ENCODE peak calls at places on chromosomes 3 and 15, in six cellular contexts. One of them, this sample, is unnamed.
A peak's percentile ranks its signal among the peaks of the same experiment; 100 is the strongest.

GRCh38 chr3:44318929-44319328 is 19.6 kb upstream of the TCAIM start:
- DNase-seq in endothelial cell: no peak
- DNase-seq in endodermal cell: peak; percentile 85
- DNase-seq in AG04450: no peak
- DNase-seq in B cell: no peak
- DNase-seq in WTC11: peak; percentile 57
- DNase-seq in this sample: no peak

GRCh38 chr15:32747886-32748285 is 30.1 kb downstream of the GREM1 start:
- DNase-seq in endothelial cell: no peak
- DNase-seq in endodermal cell: no peak
- DNase-seq in AG04450: no peak
- DNase-seq in B cell: no peak
- DNase-seq in WTC11: no peak
- DNase-seq in this sample: no peak

GRCh38 chr3:149180057-149180573 is 41.5 kb downstream of the CP start:
- DNase-seq in endothelial cell: no peak
- DNase-seq in endodermal cell: no peak
- DNase-seq in AG04450: peak; percentile 96
- DNase-seq in B cell: no peak
- DNase-seq in WTC11: no peak
- DNase-seq in this sample: no peak

GRCh38 chr3:80785475-80785874 is 976.0 kb downstream of the GBE1 start:
- DNase-seq in endothelial cell: no peak
- DNase-seq in endodermal cell: no peak
- DNase-seq in AG04450: no peak
- DNase-seq in B cell: no peak
- DNase-seq in WTC11: no peak
- DNase-seq in this sample: no peak

GRCh38 chr3:52324676-52325075 is 8.6 kb downstream of the DNAH1 start:
- DNase-seq in endothelial cell: no peak
- DNase-seq in endodermal cell: no peak
- DNase-seq in AG04450: no peak
- DNase-seq in B cell: no peak
- DNase-seq in WTC11: no peak
- DNase-seq in this sample: no peak

GRCh38 chr15:57198654-57199241 is 177.6 kb upstream of the CGNL1 start:
- DNase-seq in endothelial cell: no peak
- DNase-seq in endodermal cell: peak; percentile 76
- DNase-seq in AG04450: no peak
- DNase-seq in B cell: no peak
- DNase-seq in WTC11: peak; percentile 65
- DNase-seq in this sample: no peak

GRCh38 chr15:62474771-62475124 is 309.7 kb upstream of the C2CD4B start:
- DNase-seq in endothelial cell: no peak
- DNase-seq in endodermal cell: no peak
- DNase-seq in AG04450: no peak
- DNase-seq in B cell: no peak
- DNase-seq in WTC11: no peak
- DNase-seq in this sample: no peak

GRCh38 chr15:93422476-93422875 is 333.5 kb upstream of the RGMA start:
- DNase-seq in endothelial cell: no peak
- DNase-seq in endodermal cell: no peak
- DNase-seq in AG04450: no peak
- DNase-seq in B cell: no peak
- DNase-seq in WTC11: no peak
- DNase-seq in this sample: no peak

GRCh38 chr3:100912571-100912970 is 80.7 kb downstream of the ABI3BP start:
- DNase-seq in endothelial cell: no peak
- DNase-seq in endodermal cell: no peak
- DNase-seq in AG04450: no peak
- DNase-seq in B cell: no peak
- DNase-seq in WTC11: no peak
- DNase-seq in this sample: no peak

GRCh38 chr3:114892117-114892870 is 254.8 kb downstream of the ZBTB20 start:
- DNase-seq in endothelial cell: no peak
- DNase-seq in endodermal cell: no peak
- DNase-seq in AG04450: no peak
- DNase-seq in B cell: no peak
- DNase-seq in WTC11: no peak
- DNase-seq in this sample: no peak

GRCh38 chr3:154862265-154862664 is 217.9 kb upstream of the MME start:
- DNase-seq in endothelial cell: no peak
- DNase-seq in endodermal cell: no peak
- DNase-seq in AG04450: peak; percentile 10
- DNase-seq in B cell: no peak
- DNase-seq in WTC11: no peak
- DNase-seq in this sample: no peak

GRCh38 chr3:134985841-134986520 is 190.9 kb downstream of the EPHB1 start:
- DNase-seq in endothelial cell: no peak
- DNase-seq in endodermal cell: no peak
- DNase-seq in AG04450: no peak
- DNase-seq in B cell: no peak
- DNase-seq in WTC11: no peak
- DNase-seq in this sample: no peak

GRCh38 chr3:31472479-31473390 is 60.0 kb upstream of the STT3B start:
- DNase-seq in endothelial cell: no peak
- DNase-seq in endodermal cell: no peak
- DNase-seq in AG04450: no peak
- DNase-seq in B cell: no peak
- DNase-seq in WTC11: no peak
- DNase-seq in this sample: no peak

GRCh38 chr15:101150723-101151040 is 101.2 kb downstream of the CHSY1 start:
- DNase-seq in endothelial cell: no peak
- DNase-seq in endodermal cell: no peak
- DNase-seq in AG04450: no peak
- DNase-seq in B cell: no peak
- DNase-seq in WTC11: no peak
- DNase-seq in this sample: no peak

GRCh38 chr15:101149864-101150722 is 101.8 kb downstream of the CHSY1 start:
- DNase-seq in endothelial cell: no peak
- DNase-seq in endodermal cell: no peak
- DNase-seq in AG04450: no peak
- DNase-seq in B cell: no peak
- DNase-seq in WTC11: no peak
- DNase-seq in this sample: no peak

GRCh38 chr15:101151286-101151685 is 100.6 kb downstream of the CHSY1 start:
- DNase-seq in endothelial cell: no peak
- DNase-seq in endodermal cell: no peak
- DNase-seq in AG04450: no peak
- DNase-seq in B cell: no peak
- DNase-seq in WTC11: no peak
- DNase-seq in this sample: no peak

GRCh38 chr15:101153801-101154656 is 97.8 kb downstream of the CHSY1 start:
- DNase-seq in endothelial cell: no peak
- DNase-seq in endodermal cell: peak; percentile 34
- DNase-seq in AG04450: no peak
- DNase-seq in B cell: no peak
- DNase-seq in WTC11: no peak
- DNase-seq in this sample: no peak

GRCh38 chr15:101152914-101153313 is 98.9 kb downstream of the CHSY1 start:
- DNase-seq in endothelial cell: peak; percentile 26
- DNase-seq in endodermal cell: peak; percentile 83
- DNase-seq in AG04450: no peak
- DNase-seq in B cell: no peak
- DNase-seq in WTC11: peak; percentile 62
- DNase-seq in this sample: peak; percentile 14
- TF ChIP-seq CTCF in endothelial cell: peak; percentile 82
- TF ChIP-seq CTCF in endodermal cell: peak; percentile 81
- TF ChIP-seq CTCF in AG04450: peak; percentile 33
- TF ChIP-seq CTCF in B cell: peak; percentile 41
- TF ChIP-seq CTCF in WTC11: peak; percentile 66
- TF ChIP-seq CTCF in this sample: peak; percentile 54

GRCh38 chr3:185312006-185312405 is 50.9 kb upstream of the MAP3K13 start:
- DNase-seq in endothelial cell: no peak
- DNase-seq in endodermal cell: no peak
- DNase-seq in AG04450: no peak
- DNase-seq in B cell: no peak
- DNase-seq in WTC11: no peak
- DNase-seq in this sample: no peak

GRCh38 chr3:185309795-185310194 is 53.1 kb upstream of the MAP3K13 start:
- DNase-seq in endothelial cell: no peak
- DNase-seq in endodermal cell: no peak
- DNase-seq in AG04450: no peak
- DNase-seq in B cell: no peak
- DNase-seq in WTC11: no peak
- DNase-seq in this sample: no peak

GRCh38 chr3:185306847-185307246 is 53.0 kb upstream of the EHHADH start:
- DNase-seq in endothelial cell: no peak
- DNase-seq in endodermal cell: no peak
- DNase-seq in AG04450: no peak
- DNase-seq in B cell: no peak
- DNase-seq in WTC11: no peak
- DNase-seq in this sample: no peak

GRCh38 chr3:185309309-185309708 is 53.6 kb upstream of the MAP3K13 start:
- DNase-seq in endothelial cell: no peak
- DNase-seq in endodermal cell: no peak
- DNase-seq in AG04450: no peak
- DNase-seq in B cell: no peak
- DNase-seq in WTC11: no peak
- DNase-seq in this sample: no peak

DNA sequence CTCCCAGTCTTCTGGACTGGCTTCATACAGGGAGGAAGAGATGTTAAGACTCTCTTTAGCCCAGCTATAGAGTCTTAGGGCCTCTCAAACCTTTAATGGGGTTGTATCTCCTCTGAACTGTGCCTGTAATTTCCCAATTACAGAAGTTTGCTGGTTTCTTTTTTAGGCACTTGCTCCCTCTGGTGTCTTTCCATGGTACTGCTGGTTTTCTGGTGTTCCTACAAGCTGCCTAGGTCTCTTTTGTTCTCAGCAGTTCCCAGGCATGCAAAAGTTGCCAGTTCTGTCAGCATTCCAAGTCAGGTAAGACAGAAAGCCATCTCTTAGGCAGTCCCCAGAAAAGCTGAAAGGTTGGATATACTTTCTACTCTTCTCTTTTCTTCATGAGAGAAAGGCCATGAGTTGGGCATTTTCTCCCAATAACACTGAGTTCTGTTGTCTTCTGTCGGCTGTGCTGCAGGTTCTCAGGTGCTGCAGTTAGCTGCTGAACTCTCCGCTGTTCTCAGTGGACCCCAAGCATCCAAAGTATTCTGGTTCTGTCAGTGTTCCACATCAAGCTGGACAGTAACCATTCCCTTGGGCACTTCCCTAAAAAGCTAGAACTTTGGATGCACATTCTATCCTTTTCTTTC is 54.4 kb upstream of the EHHADH start:
- DNase-seq in endothelial cell: peak; percentile 66
- DNase-seq in endodermal cell: peak; percentile 94
- DNase-seq in AG04450: peak; percentile 18
- DNase-seq in B cell: no peak
- DNase-seq in WTC11: peak; percentile 78
- DNase-seq in this sample: peak; percentile 77
- TF ChIP-seq CTCF in endothelial cell: peak; percentile 76
- TF ChIP-seq CTCF in endodermal cell: peak; percentile 85
- TF ChIP-seq CTCF in AG04450: peak; percentile 78
- TF ChIP-seq CTCF in B cell: peak; percentile 82
- TF ChIP-seq CTCF in WTC11: peak; percentile 53
- TF ChIP-seq CTCF in this sample: peak; percentile 76

GRCh38 chr3:70854108-70854507 is 541.7 kb upstream of the MDFIC2 start:
- DNase-seq in endothelial cell: no peak
- DNase-seq in endodermal cell: no peak
- DNase-seq in AG04450: no peak
- DNase-seq in B cell: no peak
- DNase-seq in WTC11: no peak
- DNase-seq in this sample: no peak
- TF ChIP-seq CTCF in endothelial cell: no peak
- TF ChIP-seq CTCF in endodermal cell: no peak
- TF ChIP-seq CTCF in AG04450: no peak
- TF ChIP-seq CTCF in B cell: no peak
- TF ChIP-seq CTCF in WTC11: no peak
- TF ChIP-seq CTCF in this sample: no peak

DNA sequence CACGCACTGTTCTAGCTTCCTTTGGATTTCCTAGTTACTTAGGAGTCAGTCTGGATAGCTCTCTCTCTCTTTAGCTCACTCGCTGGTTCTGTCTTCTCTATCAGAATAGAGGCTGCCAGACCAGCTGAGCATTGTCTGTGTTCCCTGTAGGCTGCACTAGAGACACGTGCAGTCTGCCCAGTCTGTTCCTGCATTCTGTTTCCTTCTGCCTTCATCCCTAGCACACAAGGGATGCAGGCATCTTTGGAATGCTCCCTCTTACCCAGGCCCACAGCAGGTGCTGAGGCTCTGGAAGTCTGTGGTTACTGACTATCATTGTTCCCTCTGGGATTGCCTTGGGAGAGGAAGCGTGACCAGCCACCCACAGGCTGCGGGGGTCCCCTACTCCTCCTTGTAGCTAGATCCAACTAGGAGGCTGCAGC is 322.8 kb downstream of the ZNF621 start:
- DNase-seq in endothelial cell: peak; percentile 58
- DNase-seq in endodermal cell: peak; percentile 91
- DNase-seq in AG04450: no peak
- DNase-seq in B cell: no peak
- DNase-seq in WTC11: peak; percentile 68
- DNase-seq in this sample: no peak
- TF ChIP-seq CTCF in endothelial cell: no peak
- TF ChIP-seq CTCF in endodermal cell: peak; percentile 19
- TF ChIP-seq CTCF in AG04450: no peak
- TF ChIP-seq CTCF in B cell: no peak
- TF ChIP-seq CTCF in WTC11: no peak
- TF ChIP-seq CTCF in this sample: no peak

GRCh38 chr15:82803793-82804574 is 1.9 kb downstream of the FSD2 start:
- DNase-seq in endothelial cell: no peak
- DNase-seq in endodermal cell: no peak
- DNase-seq in AG04450: no peak
- DNase-seq in B cell: no peak
- DNase-seq in WTC11: no peak
- DNase-seq in this sample: no peak

GRCh38 chr15:82799183-82799841 is 6.6 kb downstream of the FSD2 start:
- DNase-seq in endothelial cell: no peak
- DNase-seq in endodermal cell: no peak
- DNase-seq in AG04450: no peak
- DNase-seq in B cell: no peak
- DNase-seq in WTC11: no peak
- DNase-seq in this sample: no peak

GRCh38 chr15:82793737-82794136 is 12.1 kb downstream of the FSD2 start:
- DNase-seq in endothelial cell: no peak
- DNase-seq in endodermal cell: no peak
- DNase-seq in AG04450: no peak
- DNase-seq in B cell: no peak
- DNase-seq in WTC11: no peak
- DNase-seq in this sample: no peak

GRCh38 chr15:82802497-82802896 is 3.4 kb downstream of the FSD2 start:
- DNase-seq in endothelial cell: no peak
- DNase-seq in endodermal cell: no peak
- DNase-seq in AG04450: no peak
- DNase-seq in B cell: no peak
- DNase-seq in WTC11: no peak
- DNase-seq in this sample: no peak

GRCh38 chr15:82798104-82798503 is 7.8 kb downstream of the FSD2 start:
- DNase-seq in endothelial cell: no peak
- DNase-seq in endodermal cell: no peak
- DNase-seq in AG04450: no peak
- DNase-seq in B cell: no peak
- DNase-seq in WTC11: no peak
- DNase-seq in this sample: no peak
- TF ChIP-seq CTCF in endothelial cell: no peak
- TF ChIP-seq CTCF in endodermal cell: no peak
- TF ChIP-seq CTCF in AG04450: no peak
- TF ChIP-seq CTCF in B cell: no peak
- TF ChIP-seq CTCF in WTC11: no peak
- TF ChIP-seq CTCF in this sample: no peak